ENCODE peak calls at places on chromosomes 13 and 19, in seven cellular contexts. One of them, this sample, is unnamed.

GRCh38 chr19:43589277-43589676 is 6.7 kb downstream of the IRGQ start:
- DNase-seq in stomach: no peak
- DNase-seq in H54: no peak
- DNase-seq in A549: no peak
- DNase-seq in esophagus squamous epithelium: no peak
- DNase-seq in breast epithelium: no peak
- DNase-seq in right lobe of liver: no peak
- DNase-seq in this sample: no peak

GRCh38 chr13:25727776-25728175 is 324.0 kb downstream of the SHISA2 start:
- DNase-seq in stomach: no peak
- DNase-seq in H54: no peak
- DNase-seq in A549: no peak
- DNase-seq in esophagus squamous epithelium: no peak
- DNase-seq in breast epithelium: no peak
- DNase-seq in right lobe of liver: no peak
- DNase-seq in this sample: no peak

GRCh38 chr13:75391432-75392100 is 90.4 kb downstream of the TBC1D4 start:
- DNase-seq in stomach: no peak
- DNase-seq in H54: no peak
- DNase-seq in A549: no peak
- DNase-seq in esophagus squamous epithelium: no peak
- DNase-seq in breast epithelium: no peak
- DNase-seq in right lobe of liver: no peak
- DNase-seq in this sample: no peak

GRCh38 chr19:2462635-2463421 is 6.1 kb upstream of the LMNB2 start:
- DNase-seq in stomach: peak
- DNase-seq in H54: peak
- DNase-seq in A549: peak
- DNase-seq in esophagus squamous epithelium: no peak
- DNase-seq in breast epithelium: peak
- DNase-seq in right lobe of liver: peak
- DNase-seq in this sample: no peak

GRCh38 chr19:2546128-2547032 is 70.5 kb downstream of the GADD45B start:
- DNase-seq in stomach: peak
- DNase-seq in H54: no peak
- DNase-seq in A549: no peak
- DNase-seq in esophagus squamous epithelium: no peak
- DNase-seq in breast epithelium: peak
- DNase-seq in right lobe of liver: peak
- DNase-seq in this sample: peak

GRCh38 chr19:1081301-1082164 is 13.6 kb downstream of the POLR2E start:
- DNase-seq in stomach: no peak
- DNase-seq in H54: no peak
- DNase-seq in A549: no peak
- DNase-seq in esophagus squamous epithelium: no peak
- DNase-seq in breast epithelium: no peak
- DNase-seq in right lobe of liver: peak
- DNase-seq in this sample: no peak

GRCh38 chr13:48542581-48543341 is 9.9 kb upstream of the RCBTB2 start:
- DNase-seq in stomach: peak
- DNase-seq in H54: no peak
- DNase-seq in A549: no peak
- DNase-seq in esophagus squamous epithelium: no peak
- DNase-seq in breast epithelium: no peak
- DNase-seq in right lobe of liver: peak
- DNase-seq in this sample: peak

GRCh38 chr19:48868196-48868886 is at the start of gene PLEKHA4:
- DNase-seq in stomach: peak
- DNase-seq in H54: no peak
- DNase-seq in A549: no peak
- DNase-seq in esophagus squamous epithelium: no peak
- DNase-seq in breast epithelium: no peak
- DNase-seq in right lobe of liver: peak
- DNase-seq in this sample: no peak

GRCh38 chr19:44643605-44644390 is at the start of gene PVR:
- DNase-seq in stomach: peak
- DNase-seq in H54: peak
- DNase-seq in A549: peak
- DNase-seq in esophagus squamous epithelium: no peak
- DNase-seq in breast epithelium: peak
- DNase-seq in right lobe of liver: peak
- DNase-seq in this sample: peak

GRCh38 chr19:19276386-19276785 is 3.3 kb upstream of the TM6SF2 start:
- DNase-seq in stomach: no peak
- DNase-seq in H54: no peak
- DNase-seq in A549: no peak
- DNase-seq in esophagus squamous epithelium: no peak
- DNase-seq in breast epithelium: no peak
- DNase-seq in right lobe of liver: no peak
- DNase-seq in this sample: no peak

DNA sequence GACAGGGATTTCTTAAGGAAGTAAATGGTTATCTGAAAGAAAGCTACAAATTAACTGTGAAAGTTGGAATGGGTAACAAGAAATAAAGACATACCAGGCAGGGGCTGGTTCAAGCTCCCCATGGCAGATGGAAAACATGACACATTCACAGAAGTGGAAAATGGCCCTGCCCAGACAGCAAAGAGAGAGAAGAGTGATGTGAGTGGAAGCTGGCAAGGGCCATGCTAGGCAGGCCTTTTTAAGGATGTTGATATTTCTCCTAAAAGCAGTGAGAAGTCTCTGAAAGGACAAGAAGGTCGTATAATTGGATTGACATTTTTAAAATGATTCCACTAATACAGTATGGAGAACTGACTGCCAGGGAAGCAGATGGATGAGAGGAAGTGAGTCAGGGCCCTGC is 3.3 kb upstream of the FFAR2 start:
- DNase-seq in stomach: no peak
- DNase-seq in H54: no peak
- DNase-seq in A549: no peak
- DNase-seq in esophagus squamous epithelium: no peak
- DNase-seq in breast epithelium: no peak
- DNase-seq in right lobe of liver: no peak
- DNase-seq in this sample: no peak
- TF ChIP-seq POLR2A in stomach: no peak
- TF ChIP-seq POLR2A in H54: no peak
- TF ChIP-seq POLR2A in A549: no peak
- TF ChIP-seq POLR2A in esophagus squamous epithelium: no peak
- TF ChIP-seq POLR2A in breast epithelium: no peak
- TF ChIP-seq POLR2A in right lobe of liver: no peak
- TF ChIP-seq POLR2A in this sample: no peak

GRCh38 chr19:6092329-6093286 is 17.7 kb downstream of the RFX2 start:
- DNase-seq in stomach: peak
- DNase-seq in H54: peak
- DNase-seq in A549: peak
- DNase-seq in esophagus squamous epithelium: no peak
- DNase-seq in breast epithelium: peak
- DNase-seq in right lobe of liver: peak
- DNase-seq in this sample: no peak
- TF ChIP-seq POLR2A in stomach: no peak
- TF ChIP-seq POLR2A in H54: peak
- TF ChIP-seq POLR2A in A549: no peak
- TF ChIP-seq POLR2A in esophagus squamous epithelium: no peak
- TF ChIP-seq POLR2A in breast epithelium: no peak
- TF ChIP-seq POLR2A in right lobe of liver: no peak
- TF ChIP-seq POLR2A in this sample: no peak

GRCh38 chr13:74025369-74025768 is 108.8 kb downstream of the KLF12 start:
- DNase-seq in stomach: no peak
- DNase-seq in H54: no peak
- DNase-seq in A549: no peak
- DNase-seq in esophagus squamous epithelium: no peak
- DNase-seq in breast epithelium: no peak
- DNase-seq in right lobe of liver: no peak
- DNase-seq in this sample: no peak

GRCh38 chr13:74024856-74025255 is 109.3 kb downstream of the KLF12 start:
- DNase-seq in stomach: no peak
- DNase-seq in H54: no peak
- DNase-seq in A549: no peak
- DNase-seq in esophagus squamous epithelium: no peak
- DNase-seq in breast epithelium: no peak
- DNase-seq in right lobe of liver: no peak
- DNase-seq in this sample: no peak

GRCh38 chr13:74027161-74027779 is 106.9 kb downstream of the KLF12 start:
- DNase-seq in stomach: no peak
- DNase-seq in H54: no peak
- DNase-seq in A549: no peak
- DNase-seq in esophagus squamous epithelium: no peak
- DNase-seq in breast epithelium: no peak
- DNase-seq in right lobe of liver: no peak
- DNase-seq in this sample: no peak

GRCh38 chr13:74024314-74024713 is 109.9 kb downstream of the KLF12 start:
- DNase-seq in stomach: peak
- DNase-seq in H54: no peak
- DNase-seq in A549: no peak
- DNase-seq in esophagus squamous epithelium: no peak
- DNase-seq in breast epithelium: no peak
- DNase-seq in right lobe of liver: no peak
- DNase-seq in this sample: no peak

DNA sequence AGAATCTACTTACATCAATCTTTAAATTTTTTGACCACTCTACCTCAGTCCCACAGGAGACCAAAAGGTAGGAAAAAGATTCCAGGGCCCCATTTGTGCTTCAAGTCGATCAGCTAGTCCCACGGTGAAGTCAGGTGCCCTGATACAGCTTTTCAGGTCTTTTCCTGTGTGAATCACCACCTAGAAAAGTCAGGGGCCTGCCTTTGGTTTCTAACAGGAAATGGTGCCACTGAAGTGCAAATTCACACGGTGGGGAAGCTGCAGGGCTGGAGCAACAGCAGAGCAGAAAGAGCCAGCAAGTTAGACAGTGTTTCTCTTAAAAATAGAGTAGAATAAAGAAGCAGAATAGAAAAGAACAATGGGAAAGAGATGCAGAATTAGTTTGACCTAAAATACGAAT is 107.5 kb downstream of the KLF12 start:
- DNase-seq in stomach: peak
- DNase-seq in H54: no peak
- DNase-seq in A549: no peak
- DNase-seq in esophagus squamous epithelium: no peak
- DNase-seq in breast epithelium: no peak
- DNase-seq in right lobe of liver: no peak
- DNase-seq in this sample: no peak
- TF ChIP-seq POLR2A in stomach: no peak
- TF ChIP-seq POLR2A in H54: no peak
- TF ChIP-seq POLR2A in A549: no peak
- TF ChIP-seq POLR2A in esophagus squamous epithelium: no peak
- TF ChIP-seq POLR2A in breast epithelium: no peak
- TF ChIP-seq POLR2A in right lobe of liver: no peak
- TF ChIP-seq POLR2A in this sample: no peak

DNA sequence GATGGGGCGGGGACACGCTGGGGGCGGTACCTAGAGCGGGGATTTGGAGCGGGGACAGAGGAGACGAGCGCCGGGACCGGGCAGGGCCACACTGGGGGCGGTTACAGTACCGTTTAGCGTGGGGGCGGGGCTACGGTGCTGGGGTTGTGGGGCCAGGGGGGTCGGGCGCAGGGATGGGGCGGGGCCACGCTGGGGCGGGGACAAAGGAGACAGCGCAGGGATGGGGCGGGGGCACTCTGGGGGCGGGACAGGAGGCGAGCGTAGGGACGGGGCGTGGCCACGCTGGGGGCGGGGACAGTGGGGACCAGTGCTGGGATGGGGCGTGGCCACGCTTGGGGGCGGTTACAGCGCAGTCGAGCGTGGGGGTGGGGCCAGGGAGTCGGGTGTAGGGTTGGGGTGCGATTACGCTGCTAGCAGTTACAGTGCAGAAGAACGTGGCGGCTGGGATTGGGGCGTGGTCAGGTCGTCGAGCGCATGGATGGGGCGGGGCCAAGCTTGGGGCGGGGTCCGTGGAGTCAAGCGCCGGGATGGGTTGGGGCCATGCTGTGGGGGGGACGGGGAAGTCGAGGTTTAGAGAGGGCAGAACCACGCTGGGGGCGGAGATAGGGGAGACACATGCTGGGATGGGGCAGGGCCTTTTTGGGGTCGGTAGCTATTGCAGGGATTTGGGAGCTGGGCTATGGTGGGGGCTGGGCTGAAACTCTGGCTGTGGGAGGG is 660 bp downstream of the ALKBH7 start:
- DNase-seq in stomach: peak
- DNase-seq in H54: peak
- DNase-seq in A549: peak
- DNase-seq in esophagus squamous epithelium: peak
- DNase-seq in breast epithelium: peak
- DNase-seq in right lobe of liver: peak
- DNase-seq in this sample: peak
- TF ChIP-seq POLR2A in stomach: no peak
- TF ChIP-seq POLR2A in H54: peak
- TF ChIP-seq POLR2A in A549: no peak
- TF ChIP-seq POLR2A in esophagus squamous epithelium: no peak
- TF ChIP-seq POLR2A in breast epithelium: no peak
- TF ChIP-seq POLR2A in right lobe of liver: no peak
- TF ChIP-seq POLR2A in this sample: no peak

GRCh38 chr19:10602330-10603083 is 15.4 kb upstream of the AP1M2 start:
- DNase-seq in stomach: peak
- DNase-seq in H54: peak
- DNase-seq in A549: peak
- DNase-seq in esophagus squamous epithelium: no peak
- DNase-seq in breast epithelium: peak
- DNase-seq in right lobe of liver: peak
- DNase-seq in this sample: peak
- TF ChIP-seq POLR2A in stomach: no peak
- TF ChIP-seq POLR2A in H54: peak
- TF ChIP-seq POLR2A in A549: no peak
- TF ChIP-seq POLR2A in esophagus squamous epithelium: no peak
- TF ChIP-seq POLR2A in breast epithelium: no peak
- TF ChIP-seq POLR2A in right lobe of liver: peak
- TF ChIP-seq POLR2A in this sample: peak

GRCh38 chr13:40047322-40047771 is 391.9 kb downstream of the COG6 start:
- DNase-seq in stomach: no peak
- DNase-seq in H54: no peak
- DNase-seq in A549: no peak
- DNase-seq in esophagus squamous epithelium: no peak
- DNase-seq in breast epithelium: no peak
- DNase-seq in right lobe of liver: no peak
- DNase-seq in this sample: no peak

GRCh38 chr13:40048551-40048950 is 393.1 kb downstream of the COG6 start:
- DNase-seq in stomach: no peak
- DNase-seq in H54: no peak
- DNase-seq in A549: no peak
- DNase-seq in esophagus squamous epithelium: no peak
- DNase-seq in breast epithelium: no peak
- DNase-seq in right lobe of liver: no peak
- DNase-seq in this sample: no peak

DNA sequence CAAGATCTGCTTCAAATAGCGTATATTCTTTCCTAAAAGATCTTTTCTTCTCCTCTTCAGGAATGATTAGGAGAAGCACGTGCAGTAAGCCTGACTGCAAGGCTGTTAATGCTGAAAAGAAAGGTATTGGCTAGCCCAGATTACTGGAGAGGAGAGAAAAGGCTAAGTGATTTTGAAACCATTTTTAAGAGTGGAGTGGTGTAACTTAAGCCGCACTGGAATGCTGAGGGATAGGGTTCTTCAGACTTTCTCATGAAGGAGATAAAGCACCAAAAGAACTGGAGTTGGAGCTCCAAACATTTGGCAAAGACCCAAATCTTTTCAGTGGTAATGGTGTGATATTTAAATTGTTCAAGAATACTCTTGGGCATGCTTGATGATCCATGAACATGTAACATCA is 388.3 kb downstream of the COG6 start:
- DNase-seq in stomach: no peak
- DNase-seq in H54: no peak
- DNase-seq in A549: no peak
- DNase-seq in esophagus squamous epithelium: no peak
- DNase-seq in breast epithelium: no peak
- DNase-seq in right lobe of liver: no peak
- DNase-seq in this sample: no peak
- TF ChIP-seq POLR2A in stomach: no peak
- TF ChIP-seq POLR2A in H54: no peak
- TF ChIP-seq POLR2A in A549: no peak
- TF ChIP-seq POLR2A in esophagus squamous epithelium: no peak
- TF ChIP-seq POLR2A in breast epithelium: no peak
- TF ChIP-seq POLR2A in right lobe of liver: no peak
- TF ChIP-seq POLR2A in this sample: no peak